ENCODE peak calls at places on chromosomes 2 and 18, in five cellular contexts. One of them, this sample, is unnamed.

GRCh38 chr18:23523429-23524212 is 20.3 kb downstream of the RMC1 start:
- DNase-seq in endothelial cell of umbilical vein: no peak
- DNase-seq in AG10803: peak; percentile 76
- DNase-seq in neural progenitor cell: no peak
- DNase-seq in BE2C: no peak
- DNase-seq in this sample: no peak

GRCh38 chr2:83022631-83023210 is 1436.4 kb downstream of the SUCLG1 start:
- DNase-seq in BE2C: no peak
- DNase-seq in neural progenitor cell: no peak
- DNase-seq in endothelial cell of umbilical vein: no peak
- DNase-seq in AG10803: peak; percentile 1
- DNase-seq in this sample: no peak

GRCh38 chr2:20667531-20668401 is 822 bp downstream of the GDF7 start:
- DNase-seq in AG10803: no peak
- DNase-seq in neural progenitor cell: peak; percentile 53
- DNase-seq in endothelial cell of umbilical vein: no peak
- DNase-seq in BE2C: no peak
- DNase-seq in this sample: no peak

GRCh38 chr2:102130651-102130991 is 11.9 kb upstream of the IL1R1 start:
- DNase-seq in BE2C: no peak
- DNase-seq in endothelial cell of umbilical vein: no peak
- DNase-seq in neural progenitor cell: no peak
- DNase-seq in AG10803: peak; percentile 79
- DNase-seq in this sample: no peak

GRCh38 chr2:216445489-216445888 is 33.2 kb downstream of the SMARCAL1 start:
- DNase-seq in AG10803: no peak
- DNase-seq in endothelial cell of umbilical vein: peak; percentile 20
- DNase-seq in BE2C: no peak
- DNase-seq in neural progenitor cell: no peak
- DNase-seq in this sample: no peak

GRCh38 chr18:56716692-56717146 is 65.6 kb downstream of the WDR7 start:
- DNase-seq in BE2C: no peak
- DNase-seq in endothelial cell of umbilical vein: no peak
- DNase-seq in AG10803: peak; percentile 2
- DNase-seq in neural progenitor cell: no peak
- DNase-seq in this sample: no peak

GRCh38 chr2:233643128-233643527 is 6.9 kb downstream of the UGT1A10 start:
- DNase-seq in AG10803: peak; percentile 0
- DNase-seq in neural progenitor cell: peak; percentile 35
- DNase-seq in BE2C: peak; percentile 13
- DNase-seq in endothelial cell of umbilical vein: peak; percentile 13
- DNase-seq in this sample: peak; percentile 31

GRCh38 chr18:2411381-2411977 is 159.8 kb downstream of the METTL4 start:
- DNase-seq in neural progenitor cell: no peak
- DNase-seq in BE2C: no peak
- DNase-seq in AG10803: peak; percentile 42
- DNase-seq in endothelial cell of umbilical vein: peak; percentile 54
- DNase-seq in this sample: no peak

GRCh38 chr2:179744341-179744740 is 117.1 kb downstream of the ZNF385B start:
- DNase-seq in AG10803: no peak
- DNase-seq in neural progenitor cell: no peak
- DNase-seq in BE2C: no peak
- DNase-seq in endothelial cell of umbilical vein: no peak
- DNase-seq in this sample: no peak

GRCh38 chr2:69801745-69802144 is 27.7 kb upstream of the GMCL1 start:
- DNase-seq in BE2C: no peak
- DNase-seq in AG10803: no peak
- DNase-seq in neural progenitor cell: no peak
- DNase-seq in endothelial cell of umbilical vein: no peak
- DNase-seq in this sample: no peak

GRCh38 chr2:101559576-101559975 is 84.7 kb upstream of the RFX8 start:
- DNase-seq in BE2C: no peak
- DNase-seq in AG10803: peak; percentile 27
- DNase-seq in neural progenitor cell: no peak
- DNase-seq in endothelial cell of umbilical vein: peak; percentile 79
- DNase-seq in this sample: no peak

GRCh38 chr2:57877811-57878572 is 168.6 kb upstream of the VRK2 start:
- DNase-seq in neural progenitor cell: no peak
- DNase-seq in AG10803: no peak
- DNase-seq in BE2C: no peak
- DNase-seq in endothelial cell of umbilical vein: no peak
- DNase-seq in this sample: no peak

GRCh38 chr2:233674995-233675394 is 3.3 kb downstream of the UGT1A9 start:
- DNase-seq in endothelial cell of umbilical vein: no peak
- DNase-seq in AG10803: no peak
- DNase-seq in neural progenitor cell: no peak
- DNase-seq in BE2C: no peak
- DNase-seq in this sample: no peak

GRCh38 chr2:197128126-197128525 is 182.5 kb downstream of the ANKRD44 start:
- DNase-seq in BE2C: no peak
- DNase-seq in neural progenitor cell: no peak
- DNase-seq in endothelial cell of umbilical vein: no peak
- DNase-seq in AG10803: no peak
- DNase-seq in this sample: no peak

GRCh38 chr2:118845843-118846666 is 1.4 kb downstream of the EN1 start:
- DNase-seq in neural progenitor cell: peak; percentile 54
- DNase-seq in endothelial cell of umbilical vein: no peak
- DNase-seq in AG10803: peak; percentile 54
- DNase-seq in BE2C: no peak
- DNase-seq in this sample: no peak

GRCh38 chr2:241187835-241188234 is 642 bp upstream of the ANO7 start:
- DNase-seq in AG10803: no peak
- DNase-seq in neural progenitor cell: no peak
- DNase-seq in endothelial cell of umbilical vein: no peak
- DNase-seq in BE2C: no peak
- DNase-seq in this sample: no peak

GRCh38 chr2:41723531-41723930 is 324.3 kb upstream of the PKDCC start:
- DNase-seq in neural progenitor cell: no peak
- DNase-seq in AG10803: no peak
- DNase-seq in BE2C: no peak
- DNase-seq in endothelial cell of umbilical vein: no peak
- DNase-seq in this sample: no peak

GRCh38 chr18:26711806-26712205 is 153.7 kb downstream of the AQP4 start:
- DNase-seq in BE2C: no peak
- DNase-seq in endothelial cell of umbilical vein: no peak
- DNase-seq in neural progenitor cell: no peak
- DNase-seq in AG10803: no peak
- DNase-seq in this sample: no peak

GRCh38 chr18:26706796-26707406 is 158.5 kb upstream of the KCTD1 start:
- DNase-seq in BE2C: no peak
- DNase-seq in AG10803: no peak
- DNase-seq in neural progenitor cell: no peak
- DNase-seq in endothelial cell of umbilical vein: no peak
- DNase-seq in this sample: peak; percentile 17

GRCh38 chr18:26708814-26709717 is 156.4 kb downstream of the AQP4 start:
- DNase-seq in neural progenitor cell: peak; percentile 60
- DNase-seq in BE2C: no peak
- DNase-seq in endothelial cell of umbilical vein: no peak
- DNase-seq in AG10803: no peak
- DNase-seq in this sample: no peak

GRCh38 chr18:26710460-26711096 is 154.9 kb downstream of the AQP4 start:
- DNase-seq in AG10803: no peak
- DNase-seq in BE2C: no peak
- DNase-seq in endothelial cell of umbilical vein: no peak
- DNase-seq in neural progenitor cell: no peak
- DNase-seq in this sample: no peak

DNA sequence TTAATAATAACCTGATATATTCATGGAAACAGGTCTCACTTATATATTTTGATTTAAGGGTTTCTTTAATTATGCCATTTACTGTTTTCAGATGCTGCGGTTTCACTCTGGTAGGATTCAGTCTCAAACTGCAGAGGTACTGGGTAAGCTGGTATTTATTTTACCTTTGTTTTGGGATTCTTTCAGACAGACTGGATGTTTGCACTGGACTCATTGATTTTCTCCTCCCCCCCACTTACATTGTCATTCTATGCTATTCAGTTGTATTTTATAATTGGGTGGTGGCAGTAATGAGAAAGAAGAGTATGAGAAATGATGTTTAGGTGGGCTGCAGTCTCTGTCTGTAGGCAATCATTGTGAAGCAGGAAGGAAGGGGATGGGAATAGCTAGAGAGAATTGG is 155.6 kb downstream of the AQP4 start:
- DNase-seq in endothelial cell of umbilical vein: no peak
- DNase-seq in neural progenitor cell: no peak
- DNase-seq in AG10803: no peak
- DNase-seq in BE2C: no peak
- DNase-seq in this sample: no peak
- H3K4me3 ChIP-seq in endothelial cell of umbilical vein: no peak overlapping the region
- H3K4me3 ChIP-seq in neural progenitor cell: no peak overlapping the region
- H3K4me3 ChIP-seq in AG10803: no peak overlapping the region
- H3K4me3 ChIP-seq in BE2C: no peak overlapping the region
- H3K4me3 ChIP-seq in this sample: no peak overlapping the region

GRCh38 chr18:77133920-77134496 is 1.4 kb upstream of the MBP start:
- DNase-seq in AG10803: peak; percentile 38
- DNase-seq in endothelial cell of umbilical vein: no peak
- DNase-seq in neural progenitor cell: peak; percentile 40
- DNase-seq in BE2C: peak; percentile 42
- DNase-seq in this sample: no peak
- H3K4me3 ChIP-seq in AG10803: no peak overlapping the region
- H3K4me3 ChIP-seq in endothelial cell of umbilical vein: no peak overlapping the region
- H3K4me3 ChIP-seq in neural progenitor cell: no peak overlapping the region
- H3K4me3 ChIP-seq in BE2C: no peak overlapping the region
- H3K4me3 ChIP-seq in this sample: no peak overlapping the region

GRCh38 chr2:232376260-232376659 is 2.3 kb upstream of the ALPP start:
- DNase-seq in neural progenitor cell: no peak
- DNase-seq in AG10803: no peak
- DNase-seq in endothelial cell of umbilical vein: no peak
- DNase-seq in BE2C: no peak
- DNase-seq in this sample: no peak
- H3K4me3 ChIP-seq in neural progenitor cell: no peak overlapping the region
- H3K4me3 ChIP-seq in AG10803: no peak overlapping the region
- H3K4me3 ChIP-seq in endothelial cell of umbilical vein: no peak overlapping the region
- H3K4me3 ChIP-seq in BE2C: no peak overlapping the region
- H3K4me3 ChIP-seq in this sample: no peak overlapping the region

DNA sequence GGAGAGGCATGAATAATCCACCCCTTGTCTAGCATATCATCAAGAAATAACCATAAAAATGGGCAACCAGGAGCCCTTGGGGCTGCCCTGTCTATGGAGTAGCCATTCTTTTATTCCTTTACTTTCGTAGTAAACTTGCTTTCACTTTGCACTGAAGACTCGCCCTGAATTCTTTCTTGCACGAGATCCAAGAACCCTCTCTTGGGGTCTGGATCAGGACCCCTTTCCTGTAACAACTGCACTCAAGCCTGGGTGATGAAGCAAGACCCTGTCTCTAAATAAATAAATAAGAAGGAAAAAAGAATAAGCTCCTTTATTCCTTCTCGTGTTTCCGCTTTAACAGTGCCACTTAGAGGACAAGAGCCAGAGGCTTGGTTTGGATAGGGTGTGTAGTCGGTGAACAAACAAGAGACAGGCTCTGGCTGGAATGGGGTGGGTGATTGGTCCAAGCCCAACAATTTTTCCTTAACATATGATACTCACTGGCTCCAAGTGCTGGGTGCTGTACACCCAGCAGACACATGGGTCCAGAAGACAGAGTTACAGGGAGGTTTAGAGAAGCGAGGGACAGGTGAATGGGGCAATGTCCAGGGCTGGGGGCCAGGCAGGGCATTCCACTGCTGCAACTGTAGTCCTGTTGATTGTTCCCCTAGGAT is 77.6 kb downstream of the NCAPH start:
- DNase-seq in neural progenitor cell: no peak
- DNase-seq in BE2C: no peak
- DNase-seq in endothelial cell of umbilical vein: no peak
- DNase-seq in AG10803: no peak
- DNase-seq in this sample: peak; percentile 68
- H3K4me3 ChIP-seq in neural progenitor cell: no peak overlapping the region
- H3K4me3 ChIP-seq in BE2C: peak overlapping the region; percentile 56
- H3K4me3 ChIP-seq in endothelial cell of umbilical vein: no peak overlapping the region
- H3K4me3 ChIP-seq in AG10803: peak overlapping the region; percentile 38
- H3K4me3 ChIP-seq in this sample: no peak overlapping the region

GRCh38 chr18:11572201-11572600 is 37.2 kb upstream of the SLC35G4 start:
- DNase-seq in neural progenitor cell: no peak
- DNase-seq in BE2C: no peak
- DNase-seq in endothelial cell of umbilical vein: no peak
- DNase-seq in AG10803: no peak
- DNase-seq in this sample: no peak
- H3K4me3 ChIP-seq in neural progenitor cell: no peak overlapping the region
- H3K4me3 ChIP-seq in BE2C: no peak overlapping the region
- H3K4me3 ChIP-seq in endothelial cell of umbilical vein: no peak overlapping the region
- H3K4me3 ChIP-seq in AG10803: no peak overlapping the region
- H3K4me3 ChIP-seq in this sample: no peak overlapping the region

GRCh38 chr2:235670974-235671787 is 177.3 kb downstream of the AGAP1 start:
- DNase-seq in neural progenitor cell: peak; percentile 14
- DNase-seq in endothelial cell of umbilical vein: no peak
- DNase-seq in BE2C: no peak
- DNase-seq in AG10803: no peak
- DNase-seq in this sample: no peak
- H3K4me3 ChIP-seq in neural progenitor cell: peak overlapping the region; percentile 72
- H3K4me3 ChIP-seq in endothelial cell of umbilical vein: no peak overlapping the region
- H3K4me3 ChIP-seq in BE2C: no peak overlapping the region
- H3K4me3 ChIP-seq in AG10803: no peak overlapping the region
- H3K4me3 ChIP-seq in this sample: no peak overlapping the region

GRCh38 chr2:65409045-65409444 is 23.4 kb downstream of the SPRED2 start:
- DNase-seq in BE2C: no peak
- DNase-seq in endothelial cell of umbilical vein: no peak
- DNase-seq in neural progenitor cell: no peak
- DNase-seq in AG10803: no peak
- DNase-seq in this sample: no peak

GRCh38 chr2:65413106-65413505 is 19.3 kb downstream of the SPRED2 start:
- DNase-seq in AG10803: no peak
- DNase-seq in BE2C: no peak
- DNase-seq in endothelial cell of umbilical vein: no peak
- DNase-seq in neural progenitor cell: no peak
- DNase-seq in this sample: no peak

GRCh38 chr2:65415091-65415490 is 17.3 kb downstream of the SPRED2 start:
- DNase-seq in AG10803: no peak
- DNase-seq in neural progenitor cell: no peak
- DNase-seq in endothelial cell of umbilical vein: no peak
- DNase-seq in BE2C: no peak
- DNase-seq in this sample: no peak

GRCh38 chr2:65413610-65414009 is 18.8 kb downstream of the SPRED2 start:
- DNase-seq in neural progenitor cell: no peak
- DNase-seq in BE2C: no peak
- DNase-seq in endothelial cell of umbilical vein: no peak
- DNase-seq in AG10803: no peak
- DNase-seq in this sample: no peak

GRCh38 chr2:65411056-65411795 is 21.2 kb downstream of the SPRED2 start:
- DNase-seq in AG10803: no peak
- DNase-seq in BE2C: no peak
- DNase-seq in neural progenitor cell: no peak
- DNase-seq in endothelial cell of umbilical vein: no peak
- DNase-seq in this sample: peak; percentile 98
- H3K4me3 ChIP-seq in AG10803: no peak overlapping the region
- H3K4me3 ChIP-seq in BE2C: no peak overlapping the region
- H3K4me3 ChIP-seq in neural progenitor cell: no peak overlapping the region
- H3K4me3 ChIP-seq in endothelial cell of umbilical vein: no peak overlapping the region
- H3K4me3 ChIP-seq in this sample: no peak overlapping the region